ENCODE peak calls at places on chromosome 16, in four cellular contexts. L is H1, O is uterus, H is gastrocnemius medialis. W is an unnamed sample.

GRCh38 chr16:11658896-11659708 is 9.2 kb upstream of the SNN start:
- DNase-seq in L (no peak), H (peak; percentile 30), O (no peak), W (no peak)

GRCh38 chr16:30122621-30123160 is 329 bp downstream of the MAPK3 start:
- DNase-seq in O (no peak), H (no peak), L (no peak), W (no peak)

GRCh38 chr16:30352488-30353401 is 2.4 kb downstream of the CD2BP2 start:
- DNase-seq in H (no peak), O (no peak), L (no peak), W (peak; percentile 36)

GRCh38 chr16:29710227-29711219 is 31.5 kb downstream of the QPRT start:
- DNase-seq in L (no peak), H (no peak), O (no peak), W (peak; percentile 45)

GRCh38 chr16:74249281-74249680 is 47.3 kb upstream of the PSMD7 start:
- DNase-seq in H (no peak), L (no peak), O (no peak), W (no peak)

GRCh38 chr16:81551821-81552304 is 107.3 kb downstream of the CMIP start:
- DNase-seq in H (no peak), L (no peak), O (no peak), W (no peak)

GRCh38 chr16:4323845-4324478 is 8.1 kb downstream of the GLIS2 start:
- DNase-seq in L (no peak), O (peak; percentile 77), H (peak; percentile 51), W (peak; percentile 83)

GRCh38 chr16:75306102-75306762 is 54.8 kb upstream of the BCAR1 start:
- DNase-seq in O (no peak), H (peak; percentile 27), L (no peak), W (no peak)

GRCh38 chr16:15907863-15908478 is 19.6 kb upstream of the CEP20 start:
- DNase-seq in H (peak; percentile 40), L (peak; percentile 59), O (no peak), W (no peak)

GRCh38 chr16:84677017-84677803 is 22.6 kb upstream of the USP10 start:
- DNase-seq in L (no peak), H (no peak), O (no peak), W (no peak)
- TF ChIP-seq CTCF in L (no peak), H (no peak), O (no peak), W (no peak)

DNA sequence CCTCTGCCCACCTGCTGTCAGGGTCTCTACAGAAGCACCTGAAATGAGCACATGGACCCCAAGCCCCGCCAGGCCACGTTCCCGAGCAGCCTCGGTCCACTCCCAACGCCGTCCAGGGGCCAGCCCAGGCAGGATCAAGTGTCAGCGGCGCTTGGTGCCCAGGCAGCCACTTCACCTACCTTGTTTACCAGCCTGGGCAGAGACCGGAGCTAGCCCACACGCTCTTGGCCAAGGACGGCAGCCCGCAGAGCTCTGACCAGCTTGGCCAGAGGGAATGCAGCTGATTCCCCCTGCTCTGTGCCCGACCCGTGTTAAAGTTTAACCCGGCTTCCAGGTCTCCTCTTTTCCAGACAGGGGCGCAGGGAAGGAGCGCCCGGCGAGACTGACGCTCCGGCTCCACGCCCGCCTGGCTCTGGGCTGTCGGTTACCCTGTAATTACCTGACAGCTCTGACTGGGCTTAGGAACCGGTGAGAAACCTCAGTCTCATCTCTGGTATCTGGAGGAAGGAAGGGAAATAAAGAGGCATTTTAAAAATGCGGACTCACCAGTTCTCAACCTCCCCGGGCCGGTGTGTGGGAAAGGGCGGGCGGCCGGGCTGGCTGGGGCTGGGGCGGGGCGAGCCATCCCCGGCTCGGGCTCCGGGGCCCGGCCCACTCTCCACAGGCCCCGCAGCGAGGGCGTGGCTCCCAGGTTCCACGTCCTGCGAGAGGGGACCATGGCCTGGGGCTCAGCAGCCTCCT is 4.6 kb downstream of the KIFC3 start:
- DNase-seq in L (no peak), H (peak; percentile 66), O (no peak), W (no peak)
- TF ChIP-seq POLR2A in L (no peak), H (no peak), O (no peak), W (no peak)

GRCh38 chr16:68704232-68704867 is 32.7 kb upstream of the CDH1 start:
- DNase-seq in H (peak; percentile 17), L (peak; percentile 84), O (peak; percentile 26), W (peak; percentile 61)
- H3K9me3 ChIP-seq in H (no peaks in the 10 kb centered on the region), L (no peaks in the 10 kb centered on the region), O (no peaks in the 10 kb centered on the region), W (no peaks in the 10 kb centered on the region)

DNA sequence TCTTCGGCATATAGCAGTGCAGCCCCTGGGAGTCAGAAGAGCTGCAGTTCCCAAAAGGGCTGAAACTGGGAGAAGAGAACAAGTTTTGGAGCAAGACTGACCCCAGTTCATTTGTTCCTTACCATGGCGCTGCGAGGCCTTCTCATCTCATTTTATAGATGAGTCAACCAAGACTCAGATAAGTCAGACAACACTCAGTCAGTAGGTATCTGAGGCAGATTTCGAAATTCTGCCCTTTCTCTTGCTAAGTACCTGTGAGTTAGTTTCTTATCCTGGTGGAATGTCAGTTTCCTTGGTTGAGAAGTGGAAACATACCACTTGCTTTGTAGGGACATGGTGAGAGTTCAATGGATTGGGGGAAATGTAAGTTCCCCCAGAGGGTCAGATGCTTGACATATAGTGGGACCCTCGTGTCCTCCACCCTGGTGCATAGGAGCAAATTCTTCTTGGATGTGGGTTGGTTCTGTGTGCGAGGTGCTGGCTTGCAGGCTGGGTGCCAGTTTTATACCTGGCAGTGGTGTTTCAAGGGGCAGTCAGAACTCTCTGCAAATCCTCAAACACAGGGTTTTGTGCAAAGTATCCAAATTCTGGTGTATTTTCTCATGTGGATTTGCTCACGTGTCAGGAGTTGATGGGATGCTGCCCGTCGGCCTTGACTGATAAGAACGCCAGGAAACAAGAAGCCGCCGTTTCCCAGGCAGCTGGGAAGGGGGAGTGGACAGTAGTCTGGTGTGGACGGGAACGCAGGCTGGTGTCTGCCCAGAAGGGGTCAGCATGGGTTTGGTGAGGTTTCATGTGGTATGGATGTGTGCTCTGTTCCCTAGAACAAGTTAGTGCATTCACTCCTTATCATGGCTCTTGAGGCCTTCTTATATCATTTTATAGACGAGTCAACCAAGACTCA is 61.1 kb upstream of the CIBAR2 start:
- DNase-seq in H (no peak), L (no peak), O (no peak), W (peak; percentile 83)
- TF ChIP-seq CTCF in H (no peak), L (peak; percentile 33), O (no peak), W (no peak)

DNA sequence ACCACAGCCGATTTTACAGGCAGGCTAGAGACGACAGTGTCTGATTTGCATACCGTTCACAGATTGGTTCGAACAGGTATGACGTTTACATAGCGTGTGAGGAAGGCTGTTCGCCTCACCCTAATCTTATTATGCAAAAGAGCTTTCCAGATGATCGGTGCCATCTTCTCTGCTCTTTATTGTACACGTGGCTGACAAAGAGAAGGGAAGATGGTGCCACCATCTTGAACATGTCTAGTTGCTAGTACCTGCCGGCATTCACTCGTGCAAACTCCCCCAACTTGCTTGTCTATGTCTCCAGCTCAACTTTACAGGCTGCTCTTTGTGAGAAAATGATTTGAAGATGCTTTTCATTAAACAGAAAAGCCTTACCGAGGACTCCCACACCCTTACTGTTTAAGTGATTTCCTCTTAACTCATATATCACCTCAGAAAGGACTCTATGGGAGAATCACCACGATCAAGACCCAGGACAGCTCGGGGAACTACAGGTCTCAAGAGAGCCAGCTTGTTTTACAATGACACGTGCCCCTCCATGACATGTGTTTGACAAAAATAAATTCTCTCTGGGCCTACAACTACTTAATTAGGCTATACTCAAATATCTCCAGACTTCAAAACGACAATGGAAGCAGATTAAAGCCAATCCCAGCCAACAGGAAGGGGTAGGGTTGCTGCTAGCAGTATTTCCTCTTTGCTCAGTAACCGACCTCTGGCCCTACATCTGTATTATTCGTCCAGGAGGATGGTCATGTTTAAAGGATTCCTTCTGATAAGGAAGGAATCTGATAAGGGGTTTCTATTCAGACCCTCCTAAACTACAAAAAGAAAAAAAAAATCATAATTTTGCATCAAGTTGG is 480.6 kb downstream of the TMEM114 start:
- DNase-seq in O (no peak), L (no peak), H (no peak), W (no peak)
- TF ChIP-seq POLR2A in O (no peak), L (no peak), H (no peak), W (no peak)

GRCh38 chr16:80024443-80024842 is 423.9 kb upstream of the MAF start:
- DNase-seq in O (no peak), H (no peak), L (no peak), W (no peak)
- H3K9me3 ChIP-seq in O (no peaks in the 10 kb centered on the region), H (no peaks in the 10 kb centered on the region), L (no peaks in the 10 kb centered on the region), W (no peaks in the 10 kb centered on the region)

DNA sequence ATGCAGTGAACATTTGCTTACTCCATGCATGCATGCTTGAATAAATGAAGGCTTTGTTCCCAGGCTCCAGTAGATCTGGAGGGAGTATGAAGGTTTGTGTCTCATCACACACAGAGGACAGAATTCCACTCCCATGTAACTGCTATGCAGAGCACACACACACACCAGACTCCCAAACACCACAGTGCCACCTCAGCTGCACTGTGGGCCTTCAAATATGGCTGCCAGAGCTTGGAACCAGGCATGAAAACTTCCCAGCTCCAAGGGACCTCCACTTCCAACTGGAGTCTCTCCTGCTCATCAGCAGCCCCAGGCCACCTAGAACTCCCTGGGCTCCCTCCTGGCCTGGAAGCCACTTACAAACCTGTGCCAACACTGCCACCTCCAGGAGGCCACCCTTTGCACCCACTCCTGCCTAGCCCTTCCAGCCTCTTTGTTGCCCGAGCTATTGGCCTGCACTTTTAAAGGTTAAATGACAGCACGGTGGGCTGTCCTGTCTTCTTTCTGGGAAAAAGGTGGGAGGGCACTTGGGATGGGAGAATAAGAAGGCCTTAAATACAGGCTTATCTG is 151.2 kb downstream of the ZNF423 start:
- DNase-seq in H (no peak), O (no peak), L (no peak), W (no peak)
- TF ChIP-seq CTCF in H (no peak), O (no peak), L (peak; percentile 53), W (no peak)

DNA sequence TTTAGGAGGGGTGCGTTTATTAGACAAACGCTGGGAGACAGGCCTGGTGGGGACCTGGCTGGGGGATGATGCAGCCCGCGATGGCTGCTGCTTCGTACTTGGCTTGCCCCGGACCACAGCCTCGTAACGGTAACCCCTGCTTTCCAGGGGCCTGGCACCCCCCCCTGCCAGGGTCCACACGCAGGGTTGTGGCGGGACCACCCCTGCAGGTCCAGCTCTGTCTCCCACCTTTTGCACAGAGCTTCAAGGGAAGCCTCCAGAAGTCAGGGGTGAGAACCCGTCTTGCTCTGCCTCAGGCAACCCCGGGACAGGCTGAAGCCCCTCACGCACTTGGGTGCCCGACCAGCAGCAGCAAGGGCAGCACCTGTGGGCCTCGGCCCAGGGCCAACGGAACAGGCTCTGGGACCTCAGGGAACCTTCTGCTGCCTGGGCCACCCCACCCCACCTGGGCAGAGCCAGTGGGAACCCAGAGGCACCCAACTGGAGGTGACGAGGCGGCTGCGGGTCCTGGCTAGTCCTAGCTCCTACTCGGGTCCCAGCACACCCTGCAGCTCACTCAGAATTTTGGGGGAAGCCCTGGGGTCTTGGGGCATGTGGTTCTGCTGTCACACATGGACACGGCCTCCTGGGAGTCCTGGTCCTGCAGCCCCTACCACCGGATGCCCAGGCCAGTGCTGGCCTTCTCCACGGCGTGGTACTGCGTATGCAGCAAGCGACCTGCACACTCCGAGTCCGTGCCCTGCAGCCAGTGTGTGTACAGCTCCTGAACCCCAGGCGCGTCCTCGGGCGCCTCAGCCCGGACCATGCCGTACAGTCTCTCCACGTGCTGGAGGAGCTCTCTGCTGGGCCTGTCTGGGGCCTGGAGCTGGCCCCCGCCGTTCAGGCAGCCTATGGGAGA is 3.1 kb downstream of the HAGHL start:
- DNase-seq in O (no peak), H (no peak), L (no peak), W (no peak)
- TF ChIP-seq POLR2A in O (no peak), H (no peak), L (no peak), W (no peak)

W was measured in ovary.